ENCODE peak calls at places on chromosomes 12 and 14, in six cellular contexts. One of them, this sample, is unnamed.

GRCh38 chr14:29712586-29712985 is 215.1 kb downstream of the PRKD1 start:
- DNase-seq in PC-3: no peak
- DNase-seq in neural progenitor cell: no peak
- DNase-seq in HCT116: no peak
- DNase-seq in GM23338: no peak
- DNase-seq in MM.1S: no peak
- DNase-seq in this sample: no peak

GRCh38 chr12:114371733-114372132 is 34.2 kb downstream of the TBX5 start:
- DNase-seq in PC-3: no peak
- DNase-seq in neural progenitor cell: no peak
- DNase-seq in HCT116: no peak
- DNase-seq in GM23338: no peak
- DNase-seq in MM.1S: no peak
- DNase-seq in this sample: no peak

GRCh38 chr12:12327802-12328201 is 22.2 kb downstream of the MANSC1 start:
- DNase-seq in PC-3: peak; percentile 68
- DNase-seq in neural progenitor cell: peak; percentile 75
- DNase-seq in HCT116: peak; percentile 62
- DNase-seq in GM23338: peak; percentile 88
- DNase-seq in MM.1S: peak; percentile 69
- DNase-seq in this sample: peak; percentile 83

GRCh38 chr12:68259318-68259940 is 6.0 kb upstream of the IL22 start:
- DNase-seq in PC-3: peak; percentile 89
- DNase-seq in neural progenitor cell: no peak
- DNase-seq in HCT116: no peak
- DNase-seq in GM23338: no peak
- DNase-seq in MM.1S: no peak
- DNase-seq in this sample: no peak

GRCh38 chr12:90058721-90059120 is 350.1 kb upstream of the ATP2B1 start:
- DNase-seq in PC-3: peak; percentile 78
- DNase-seq in neural progenitor cell: no peak
- DNase-seq in HCT116: no peak
- DNase-seq in GM23338: no peak
- DNase-seq in MM.1S: no peak
- DNase-seq in this sample: no peak

GRCh38 chr14:104115131-104115600 is 23.2 kb upstream of the KIF26A start:
- DNase-seq in PC-3: no peak
- DNase-seq in neural progenitor cell: no peak
- DNase-seq in HCT116: no peak
- DNase-seq in GM23338: no peak
- DNase-seq in MM.1S: no peak
- DNase-seq in this sample: no peak

GRCh38 chr12:113467514-113468364 is 3.9 kb downstream of the LHX5 start:
- DNase-seq in PC-3: peak; percentile 37
- DNase-seq in neural progenitor cell: peak; percentile 82
- DNase-seq in HCT116: no peak
- DNase-seq in GM23338: peak; percentile 54
- DNase-seq in MM.1S: no peak
- DNase-seq in this sample: no peak

GRCh38 chr12:6770094-6770493 is 2.2 kb upstream of the LAG3 start:
- DNase-seq in PC-3: no peak
- DNase-seq in neural progenitor cell: no peak
- DNase-seq in HCT116: no peak
- DNase-seq in GM23338: no peak
- DNase-seq in MM.1S: no peak
- DNase-seq in this sample: no peak

GRCh38 chr14:70907996-70908917 is 998 bp downstream of the PCNX1 start:
- DNase-seq in PC-3: peak; percentile 59
- DNase-seq in neural progenitor cell: peak; percentile 72
- DNase-seq in HCT116: no peak
- DNase-seq in GM23338: peak; percentile 92
- DNase-seq in MM.1S: peak; percentile 20
- DNase-seq in this sample: peak; percentile 66

GRCh38 chr12:107014050-107014449 is 27.1 kb upstream of the MTERF2 start:
- DNase-seq in PC-3: peak; percentile 92
- DNase-seq in neural progenitor cell: no peak
- DNase-seq in HCT116: peak; percentile 56
- DNase-seq in GM23338: peak; percentile 72
- DNase-seq in MM.1S: peak; percentile 52
- DNase-seq in this sample: peak; percentile 18

GRCh38 chr14:95110178-95110577 is 47.2 kb downstream of the DICER1 start:
- DNase-seq in PC-3: no peak
- DNase-seq in neural progenitor cell: no peak
- DNase-seq in HCT116: no peak
- DNase-seq in GM23338: no peak
- DNase-seq in MM.1S: no peak
- DNase-seq in this sample: no peak

GRCh38 chr14:57317248-57317833 is 48.6 kb downstream of the AP5M1 start:
- DNase-seq in PC-3: peak; percentile 99
- DNase-seq in neural progenitor cell: peak; percentile 87
- DNase-seq in HCT116: peak; percentile 79
- DNase-seq in GM23338: peak; percentile 92
- DNase-seq in MM.1S: peak; percentile 45
- DNase-seq in this sample: peak; percentile 79

GRCh38 chr12:104609083-104609844 is 152.5 kb downstream of the CHST11 start:
- DNase-seq in PC-3: no peak
- DNase-seq in neural progenitor cell: no peak
- DNase-seq in HCT116: no peak
- DNase-seq in GM23338: no peak
- DNase-seq in MM.1S: no peak
- DNase-seq in this sample: no peak

GRCh38 chr12:39959016-39959415 is 146.9 kb downstream of the SLC2A13 start:
- DNase-seq in PC-3: no peak
- DNase-seq in neural progenitor cell: no peak
- DNase-seq in HCT116: no peak
- DNase-seq in GM23338: no peak
- DNase-seq in MM.1S: no peak
- DNase-seq in this sample: no peak

GRCh38 chr14:61511558-61511924 is 183.8 kb upstream of the HIF1A start:
- DNase-seq in PC-3: no peak
- DNase-seq in neural progenitor cell: no peak
- DNase-seq in HCT116: no peak
- DNase-seq in GM23338: no peak
- DNase-seq in MM.1S: no peak
- DNase-seq in this sample: no peak

GRCh38 chr12:4738541-4738940 is 18.3 kb downstream of the GALNT8 start:
- DNase-seq in PC-3: no peak
- DNase-seq in neural progenitor cell: no peak
- DNase-seq in HCT116: no peak
- DNase-seq in GM23338: no peak
- DNase-seq in MM.1S: no peak
- DNase-seq in this sample: no peak

GRCh38 chr12:41552507-41553047 is 364.5 kb downstream of the PDZRN4 start:
- DNase-seq in PC-3: peak; percentile 12
- DNase-seq in neural progenitor cell: no peak
- DNase-seq in HCT116: no peak
- DNase-seq in GM23338: no peak
- DNase-seq in MM.1S: no peak
- DNase-seq in this sample: no peak

GRCh38 chr12:71092290-71092689 is 65.5 kb downstream of the TSPAN8 start:
- DNase-seq in PC-3: peak; percentile 41
- DNase-seq in neural progenitor cell: no peak
- DNase-seq in HCT116: peak; percentile 75
- DNase-seq in GM23338: no peak
- DNase-seq in MM.1S: no peak
- DNase-seq in this sample: no peak

GRCh38 chr14:94532462-94532861 is 23.2 kb upstream of the SERPINA12 start:
- DNase-seq in PC-3: peak; percentile 5
- DNase-seq in neural progenitor cell: no peak
- DNase-seq in HCT116: no peak
- DNase-seq in GM23338: no peak
- DNase-seq in MM.1S: peak; percentile 25
- DNase-seq in this sample: no peak

GRCh38 chr12:88242161-88242925 is 100.2 kb downstream of the TMTC3 start:
- DNase-seq in PC-3: peak; percentile 98
- DNase-seq in neural progenitor cell: no peak
- DNase-seq in HCT116: peak; percentile 87
- DNase-seq in GM23338: no peak
- DNase-seq in MM.1S: no peak
- DNase-seq in this sample: no peak

GRCh38 chr14:51448831-51449665 is 202.7 kb upstream of the FRMD6 start:
- DNase-seq in PC-3: no peak
- DNase-seq in neural progenitor cell: no peak
- DNase-seq in HCT116: no peak
- DNase-seq in GM23338: no peak
- DNase-seq in MM.1S: no peak
- DNase-seq in this sample: no peak

GRCh38 chr12:127479256-127479655 is 787.7 kb upstream of the TMEM132C start:
- DNase-seq in PC-3: no peak
- DNase-seq in neural progenitor cell: no peak
- DNase-seq in HCT116: no peak
- DNase-seq in GM23338: no peak
- DNase-seq in MM.1S: no peak
- DNase-seq in this sample: no peak

GRCh38 chr14:88904864-88905263 is 80.4 kb downstream of the TTC8 start:
- DNase-seq in PC-3: no peak
- DNase-seq in neural progenitor cell: no peak
- DNase-seq in HCT116: no peak
- DNase-seq in GM23338: no peak
- DNase-seq in MM.1S: no peak
- DNase-seq in this sample: no peak

GRCh38 chr12:109949089-109949488 is 47.1 kb downstream of the GIT2 start:
- DNase-seq in PC-3: no peak
- DNase-seq in neural progenitor cell: no peak
- DNase-seq in HCT116: no peak
- DNase-seq in GM23338: no peak
- DNase-seq in MM.1S: no peak
- DNase-seq in this sample: no peak

GRCh38 chr12:2853626-2854025 is 3.2 kb downstream of the TEX52 start:
- DNase-seq in PC-3: peak; percentile 68
- DNase-seq in neural progenitor cell: peak; percentile 90
- DNase-seq in HCT116: peak; percentile 28
- DNase-seq in GM23338: peak; percentile 95
- DNase-seq in MM.1S: no peak
- DNase-seq in this sample: no peak

GRCh38 chr12:87687362-87687761 is 341.8 kb downstream of the C12orf50 start:
- DNase-seq in PC-3: no peak
- DNase-seq in neural progenitor cell: no peak
- DNase-seq in HCT116: no peak
- DNase-seq in GM23338: peak; percentile 70
- DNase-seq in MM.1S: no peak
- DNase-seq in this sample: no peak

DNA sequence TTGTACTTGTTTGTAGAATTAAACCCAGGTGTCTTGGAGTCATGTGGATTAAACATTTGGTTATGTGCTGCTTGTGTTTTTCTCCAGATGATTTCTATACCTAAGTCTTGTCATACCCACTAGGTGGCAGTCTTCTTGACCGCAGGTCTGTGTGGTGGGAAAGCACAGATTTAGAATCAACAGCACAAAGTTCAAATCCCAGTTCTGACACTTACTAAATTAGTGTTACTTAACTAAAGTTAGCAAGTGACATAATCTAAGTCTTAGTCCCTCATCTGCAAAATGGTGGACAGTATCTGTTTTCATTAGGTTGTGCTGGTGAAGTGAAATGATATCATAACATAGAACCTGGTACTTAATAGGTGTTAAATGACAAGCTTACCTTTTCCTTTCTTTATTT is 151.0 kb upstream of the ARHGAP5 start:
- DNase-seq in PC-3: peak; percentile 64
- DNase-seq in neural progenitor cell: peak; percentile 70
- DNase-seq in HCT116: peak; percentile 54
- DNase-seq in GM23338: peak; percentile 79
- DNase-seq in MM.1S: peak; percentile 48
- DNase-seq in this sample: peak; percentile 65
- TF ChIP-seq CTCF in PC-3: peak; percentile 89
- TF ChIP-seq CTCF in neural progenitor cell: peak; percentile 76
- TF ChIP-seq CTCF in HCT116: peak; percentile 52
- TF ChIP-seq CTCF in GM23338: peak; percentile 75
- TF ChIP-seq CTCF in MM.1S: peak; percentile 51
- TF ChIP-seq CTCF in this sample: peak; percentile 91

DNA sequence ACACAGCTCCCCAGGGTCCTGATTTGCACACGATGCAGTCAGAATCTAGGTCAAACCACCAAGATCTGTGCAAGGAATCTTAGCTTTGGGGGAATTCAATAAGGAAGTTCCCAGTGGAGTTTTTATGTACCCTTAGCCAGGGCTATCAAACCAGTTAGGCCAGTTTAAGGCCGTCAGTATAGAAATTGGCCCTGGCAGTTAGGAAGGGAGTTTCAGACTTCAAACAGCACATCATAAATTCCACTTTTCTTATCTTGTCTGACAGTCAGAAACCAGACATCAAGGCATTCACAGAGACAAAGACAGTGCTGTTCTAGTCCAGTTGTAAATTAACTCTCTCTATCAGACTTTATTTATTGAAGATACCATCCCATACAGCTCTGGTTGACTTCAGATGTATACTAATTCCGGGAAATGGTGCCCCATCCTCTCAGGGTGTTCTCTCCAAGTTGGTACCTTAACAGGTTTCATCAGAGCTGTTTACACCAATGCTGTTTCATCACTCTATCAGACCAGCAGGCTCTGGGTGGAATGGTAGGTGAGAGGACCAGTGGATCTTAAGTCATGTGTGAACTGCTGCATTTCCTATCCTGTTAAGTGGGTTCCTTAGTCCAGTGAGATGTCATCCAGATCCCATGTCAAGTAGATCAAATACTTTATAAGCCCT is 157.4 kb upstream of the ATF7IP start:
- DNase-seq in PC-3: peak; percentile 75
- DNase-seq in neural progenitor cell: no peak
- DNase-seq in HCT116: peak; percentile 55
- DNase-seq in GM23338: peak; percentile 50
- DNase-seq in MM.1S: no peak
- DNase-seq in this sample: no peak
- TF ChIP-seq EZH2phosphoT487 in PC-3: no peak
- TF ChIP-seq EZH2phosphoT487 in neural progenitor cell: no peak
- TF ChIP-seq EZH2phosphoT487 in HCT116: no peak
- TF ChIP-seq EZH2phosphoT487 in GM23338: no peak
- TF ChIP-seq EZH2phosphoT487 in MM.1S: no peak
- TF ChIP-seq EZH2phosphoT487 in this sample: no peak

DNA sequence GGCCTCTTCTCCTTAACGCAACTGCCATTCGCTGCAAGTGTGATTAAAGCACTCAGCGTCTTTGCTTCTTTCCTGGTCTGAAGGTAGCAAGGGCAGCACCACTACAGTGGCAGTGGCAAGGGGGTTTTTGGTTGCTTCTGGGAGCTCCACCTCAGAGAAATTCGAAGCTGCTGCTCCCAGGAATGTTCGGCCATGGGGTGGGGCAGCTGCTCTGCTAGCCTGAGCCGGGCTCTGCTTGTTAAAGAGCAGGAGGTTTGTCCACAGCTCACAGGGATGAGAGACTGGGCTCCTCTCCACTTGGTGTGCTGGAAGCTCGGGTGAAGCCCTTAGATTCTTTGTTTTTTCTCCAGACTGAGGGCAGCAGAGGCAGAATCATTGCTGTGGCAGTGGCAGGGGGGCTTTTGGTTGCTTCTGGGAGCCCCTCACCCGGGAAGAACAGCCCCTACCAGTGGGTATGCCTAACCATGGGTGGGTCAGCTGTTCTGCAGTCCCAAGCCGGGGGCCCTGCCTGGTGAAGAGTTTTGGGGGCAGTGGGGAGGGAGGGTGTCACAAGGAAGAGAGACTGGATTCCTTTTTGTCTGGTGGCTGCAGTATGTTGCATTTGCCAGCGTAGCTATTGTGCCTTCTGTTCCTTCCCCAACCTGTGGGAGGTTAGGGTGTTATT is 340.2 kb downstream of the AEBP2 start:
- DNase-seq in PC-3: no peak
- DNase-seq in neural progenitor cell: peak; percentile 64
- DNase-seq in HCT116: no peak
- DNase-seq in GM23338: peak; percentile 50
- DNase-seq in MM.1S: no peak
- DNase-seq in this sample: no peak
- TF ChIP-seq CTCF in PC-3: no peak
- TF ChIP-seq CTCF in neural progenitor cell: no peak
- TF ChIP-seq CTCF in HCT116: no peak
- TF ChIP-seq CTCF in GM23338: peak; percentile 50
- TF ChIP-seq CTCF in MM.1S: no peak
- TF ChIP-seq CTCF in this sample: no peak

GRCh38 chr12:131959137-131959536 is 9.4 kb downstream of the EP400 start:
- DNase-seq in PC-3: no peak
- DNase-seq in neural progenitor cell: no peak
- DNase-seq in HCT116: no peak
- DNase-seq in GM23338: no peak
- DNase-seq in MM.1S: no peak
- DNase-seq in this sample: no peak
- TF ChIP-seq EZH2phosphoT487 in PC-3: no peak
- TF ChIP-seq EZH2phosphoT487 in neural progenitor cell: no peak
- TF ChIP-seq EZH2phosphoT487 in HCT116: no peak
- TF ChIP-seq EZH2phosphoT487 in GM23338: no peak
- TF ChIP-seq EZH2phosphoT487 in MM.1S: no peak
- TF ChIP-seq EZH2phosphoT487 in this sample: no peak

This sample was measured in OCI-LY7.